ENCODE peak calls at places on chromosome 18, in nine cellular contexts. G, N, K, Z, V, O, J, P and L are unnamed samples. For H3K27me3, the result is how much of the 10 kb centered on the place peaks cover.

GRCh38 chr18:51614033-51614432 is 416.6 kb upstream of the MEX3C start:
- DNase-seq in J (peak), O (no peak), K (no peak), Z (peak), V (no peak), G (no peak), P (no peak), N (peak), L (peak)

GRCh38 chr18:26656944-26657536 is 108.7 kb upstream of the KCTD1 start:
- DNase-seq in Z (peak), G (no peak), O (peak), P (peak), N (peak), J (peak), K (peak), V (no peak), L (no peak)

GRCh38 chr18:67183398-67183797 is 333.1 kb downstream of the DSEL start:
- DNase-seq in O (no peak), J (no peak), P (no peak), K (no peak), V (no peak), G (no peak), N (no peak), Z (no peak), L (no peak)

GRCh38 chr18:39846277-39846676 is 2108.8 kb upstream of the PIK3C3 start:
- DNase-seq in O (no peak), G (no peak), V (no peak), J (no peak), N (no peak), K (peak), P (no peak), Z (peak), L (no peak)

GRCh38 chr18:76496200-76496890 is 1.3 kb upstream of the ZNF516 start:
- DNase-seq in N (peak), G (no peak), V (no peak), J (no peak), Z (peak), P (peak), K (peak), O (peak), L (no peak)

GRCh38 chr18:71249791-71250190 is 960.9 kb downstream of the SOCS6 start:
- DNase-seq in N (no peak), V (no peak), O (no peak), K (no peak), Z (no peak), P (no peak), J (no peak), G (no peak), L (no peak)

GRCh38 chr18:3447035-3447894 is 2.7 kb upstream of the TGIF1 start:
- DNase-seq in K (no peak), V (no peak), P (peak), J (peak), O (peak), G (no peak), N (peak), Z (no peak), L (no peak)

GRCh38 chr18:55779461-55779710 is 191.4 kb upstream of the TCF4 start:
- DNase-seq in G (no peak), J (no peak), N (no peak), Z (no peak), P (no peak), K (no peak), O (no peak), V (no peak), L (no peak)

GRCh38 chr18:7980661-7981060 is 413.5 kb downstream of the PTPRM start:
- DNase-seq in V (no peak), N (no peak), G (no peak), K (no peak), J (no peak), Z (no peak), O (no peak), P (no peak), L (no peak)

GRCh38 chr18:45111507-45111858 is 430.8 kb downstream of the SETBP1 start:
- DNase-seq in P (no peak), K (no peak), V (no peak), Z (no peak), J (no peak), N (no peak), G (no peak), O (no peak), L (no peak)

GRCh38 chr18:44682871-44683221 is 2.2 kb downstream of the SETBP1 start:
- DNase-seq in P (no peak), G (no peak), N (peak), J (peak), V (no peak), O (no peak), K (no peak), Z (peak), L (no peak)

GRCh38 chr18:51988277-51988676 is 351.7 kb upstream of the DCC start:
- DNase-seq in P (no peak), O (no peak), J (no peak), G (no peak), N (no peak), K (no peak), V (no peak), Z (no peak), L (no peak)

GRCh38 chr18:72762505-72763122 is 105.2 kb downstream of the NETO1 start:
- DNase-seq in K (peak), O (peak), V (no peak), G (no peak), J (peak), Z (peak), P (no peak), N (peak), L (no peak)

GRCh38 chr18:335741-336140 is 67.9 kb upstream of the THOC1 start:
- DNase-seq in G (no peak), O (no peak), P (no peak), N (no peak), V (no peak), J (peak), K (no peak), Z (no peak), L (no peak)

GRCh38 chr18:70469916-70470315 is 181.1 kb downstream of the SOCS6 start:
- DNase-seq in N (no peak), J (no peak), P (no peak), G (no peak), V (no peak), Z (peak), O (no peak), K (no peak), L (peak)

GRCh38 chr18:74745658-74746403 is 148.2 kb downstream of the ZNF407 start:
- DNase-seq in K (peak), O (peak), N (peak), J (peak), P (no peak), V (no peak), G (no peak), Z (no peak), L (peak)

GRCh38 chr18:64134044-64134757 is 14.7 kb downstream of the LINC00305 start:
- DNase-seq in P (no peak), V (no peak), O (no peak), K (no peak), G (no peak), J (peak), Z (no peak), N (no peak), L (peak)

GRCh38 chr18:45166341-45167108 is 448.8 kb upstream of the SLC14A2 start:
- DNase-seq in O (peak), J (peak), Z (no peak), G (no peak), P (no peak), V (no peak), N (peak), K (no peak), L (peak)

DNA sequence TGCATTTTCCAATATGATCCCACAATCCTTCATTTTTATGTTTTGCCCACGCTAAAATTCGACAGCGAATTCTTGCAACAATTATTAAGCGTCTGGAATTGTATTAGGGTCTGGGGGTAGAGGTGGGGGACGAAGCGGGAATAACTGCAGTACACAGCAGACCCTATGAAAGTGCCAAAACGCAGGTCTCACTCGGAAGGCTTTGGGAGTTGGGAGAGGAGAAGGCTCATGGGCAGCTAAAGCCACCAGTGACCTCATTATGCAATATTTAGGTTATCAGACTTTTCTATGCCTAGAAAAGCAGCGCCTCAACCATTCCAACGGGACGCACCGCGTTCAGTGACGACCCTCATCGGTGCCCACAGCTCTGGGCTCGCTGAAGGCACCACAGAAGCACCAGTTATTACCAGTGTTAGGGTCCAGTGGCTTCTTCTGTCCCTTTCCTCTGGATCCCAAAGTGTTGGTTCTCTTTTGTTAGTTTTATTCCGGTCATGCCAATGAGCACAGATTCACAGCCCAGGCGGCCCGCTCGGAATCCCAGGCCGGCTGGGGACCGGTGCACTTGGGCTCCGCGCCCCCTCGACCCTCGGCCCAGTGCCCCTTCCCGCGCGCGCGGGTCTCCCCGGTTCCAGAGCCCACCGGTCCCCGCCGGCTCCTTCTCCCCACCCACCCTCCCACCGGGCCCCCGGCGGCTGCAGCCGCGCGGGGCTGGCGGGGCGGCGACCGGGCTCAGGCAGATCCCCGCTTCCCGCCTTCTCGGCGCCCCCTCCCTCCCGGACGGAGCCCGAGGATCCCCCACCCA is 738 bp upstream of the MAPK4 start:
- DNase-seq in J (no peak), K (no peak), N (no peak), O (no peak), G (no peak), P (peak), Z (peak), V (no peak), L (no peak)
- H3K27me3 ChIP-seq in J (under half), K (under half), N (half or more), O (under half), G (under half), P (under half), Z (under half), V (under half), L (under half)

DNA sequence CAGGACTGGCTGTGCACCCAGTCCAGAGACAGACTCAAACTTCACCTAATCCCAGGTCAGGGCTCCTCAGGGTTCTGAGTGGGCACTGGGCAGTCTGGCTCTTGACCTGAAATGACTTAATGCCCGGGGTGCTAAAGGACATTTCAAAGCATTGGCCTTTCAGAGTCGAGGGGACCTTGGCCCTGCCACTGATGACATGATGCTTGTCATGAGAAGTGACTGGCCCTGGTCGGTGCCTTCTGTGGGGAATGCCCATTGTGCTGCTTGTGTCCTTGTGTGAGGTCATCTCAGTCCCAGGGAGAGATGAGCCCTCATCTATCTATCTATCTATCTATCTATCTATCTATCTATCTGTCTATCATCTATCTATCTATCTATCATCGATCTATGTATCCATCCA is 81.3 kb downstream of the CTAGE1 start:
- DNase-seq in Z (no peak), G (no peak), O (peak), K (no peak), V (no peak), J (no peak), N (no peak), P (no peak), L (no peak)
- H3K27me3 ChIP-seq in Z (under half), G (under half), O (under half), K (under half), V (under half), J (under half), N (under half), P (under half), L (under half)

GRCh38 chr18:53941601-53942335 is 282.7 kb downstream of the MBD2 start:
- DNase-seq in N (peak), G (no peak), Z (no peak), V (no peak), K (no peak), P (no peak), O (no peak), J (peak), L (no peak)
- H3K27me3 ChIP-seq in N (under half), G (under half), Z (under half), V (under half), K (under half), P (under half), O (under half), J (under half), L (under half)

DNA sequence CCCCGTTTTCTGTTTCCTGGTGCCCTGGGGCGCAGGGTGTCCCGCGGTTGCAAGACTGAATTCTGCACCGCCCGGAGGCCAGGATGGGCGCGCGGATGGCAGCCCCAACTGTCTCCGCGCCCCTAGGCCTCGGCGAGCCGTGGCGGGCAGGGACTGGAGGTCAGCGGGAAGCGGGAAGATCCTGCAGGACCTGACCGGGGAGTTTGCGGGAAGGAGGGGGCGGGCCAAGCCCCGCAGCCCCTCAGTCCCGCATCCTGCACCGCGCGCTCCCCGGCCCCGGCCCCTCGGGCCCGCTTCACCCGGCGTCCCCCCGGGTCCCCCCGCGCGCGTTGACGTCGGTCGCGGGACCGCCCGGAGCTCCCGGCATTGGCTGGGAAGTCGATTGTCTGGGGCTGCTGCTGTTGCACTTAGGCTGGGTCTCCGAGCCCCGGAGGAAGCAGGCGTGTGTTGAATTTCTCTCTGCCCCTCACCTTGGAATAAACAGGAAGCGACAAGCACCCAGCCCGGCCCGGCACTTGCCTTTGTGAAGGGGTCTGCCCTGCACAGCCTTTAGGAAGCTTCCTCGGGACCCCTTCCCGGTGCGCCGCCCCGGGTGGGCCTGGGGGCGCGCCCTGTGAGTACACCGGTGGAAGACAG is at the start of gene LDLRAD4:
- DNase-seq in P (no peak), Z (peak), O (peak), V (peak), G (no peak), N (peak), J (no peak), K (no peak), L (no peak)
- H3K27me3 ChIP-seq in P (under half), Z (under half), O (under half), V (under half), G (under half), N (under half), J (half or more), K (half or more), L (under half)

DNA sequence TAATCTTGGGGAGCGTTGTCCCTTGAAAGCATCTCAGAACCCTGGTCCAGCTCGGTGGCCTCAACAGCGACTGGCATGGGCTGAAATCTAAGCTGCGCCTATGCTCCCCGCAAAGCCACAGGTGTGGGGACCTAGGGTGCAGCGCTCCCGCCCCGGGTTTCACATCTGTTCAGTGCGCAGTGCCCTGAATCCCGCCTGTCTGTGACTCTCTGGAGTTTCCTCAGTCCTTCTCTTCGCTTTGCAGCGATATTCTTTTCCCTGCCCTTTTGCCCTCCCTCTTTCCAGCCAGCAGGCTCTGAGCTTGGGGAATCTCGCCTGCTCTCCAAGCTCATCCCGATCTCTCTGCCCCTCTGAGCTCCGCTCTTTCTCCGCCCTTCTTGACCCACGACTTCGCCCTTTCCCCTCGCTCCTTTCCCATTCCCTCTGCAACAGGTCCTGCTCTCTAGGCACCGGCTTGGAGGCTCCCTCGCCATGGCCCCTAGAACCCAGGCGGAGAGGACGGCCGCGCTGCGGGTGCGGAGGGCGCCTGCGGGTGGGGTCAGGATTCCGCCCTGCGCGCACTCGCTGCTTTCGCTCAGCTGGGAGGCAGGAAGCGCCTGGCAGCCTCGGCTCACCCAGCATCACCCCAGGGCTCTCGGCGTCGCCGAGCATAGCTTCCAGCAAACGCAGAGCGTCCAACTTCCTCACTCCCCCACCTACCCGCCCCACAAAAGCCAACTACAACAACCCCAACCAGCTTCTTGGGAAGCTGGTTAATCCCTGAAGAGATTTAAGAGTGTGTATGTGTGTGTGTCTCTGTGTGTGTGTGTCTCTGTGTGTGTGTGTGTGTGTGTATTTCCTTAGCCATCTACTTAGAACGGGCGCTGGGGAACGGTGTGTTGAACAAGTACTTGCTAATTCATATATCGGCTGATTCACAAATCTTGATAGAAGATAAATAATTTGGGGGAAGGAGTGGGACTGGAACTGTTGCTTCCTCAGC is 1.1 kb downstream of the GRP start:
- DNase-seq in J (no peak), K (no peak), G (no peak), N (no peak), O (no peak), P (no peak), Z (peak), V (no peak), L (no peak)
- H3K27me3 ChIP-seq in J (half or more), K (half or more), G (under half), N (half or more), O (under half), P (half or more), Z (half or more), V (under half), L (under half)

GRCh38 chr18:78999939-79000338 is 20.3 kb downstream of the SALL3 start:
- DNase-seq in J (peak), O (peak), K (no peak), Z (no peak), V (no peak), G (no peak), N (no peak), P (no peak), L (no peak)
- H3K27me3 ChIP-seq in J (half or more), O (under half), K (under half), Z (under half), V (under half), G (under half), N (under half), P (under half), L (under half)

GRCh38 chr18:59735269-59735860 is 38.1 kb upstream of the CCBE1 start:
- DNase-seq in P (no peak), O (no peak), Z (peak), J (no peak), G (no peak), N (no peak), V (no peak), K (no peak), L (no peak)
- H3K27me3 ChIP-seq in P (under half), O (under half), Z (under half), J (under half), G (under half), N (under half), V (under half), K (under half), L (under half)

GRCh38 chr18:31497404-31497710 is 620 bp upstream of the DSG2 start:
- DNase-seq in O (no peak), Z (no peak), K (no peak), J (no peak), N (no peak), V (no peak), G (no peak), P (no peak), L (no peak)

GRCh38 chr18:31498450-31499156 is 626 bp downstream of the DSG2 start:
- DNase-seq in J (no peak), V (no peak), P (no peak), K (no peak), G (no peak), N (no peak), O (peak), Z (no peak), L (no peak)

GRCh38 chr18:31499157-31499524 is 1.2 kb downstream of the DSG2 start:
- DNase-seq in N (no peak), J (no peak), G (no peak), O (peak), P (no peak), K (no peak), Z (no peak), V (no peak), L (no peak)

GRCh38 chr18:31500161-31500688 is 2.2 kb downstream of the DSG2 start:
- DNase-seq in G (no peak), V (no peak), N (no peak), O (peak), K (no peak), Z (peak), J (no peak), P (no peak), L (no peak)

DNA sequence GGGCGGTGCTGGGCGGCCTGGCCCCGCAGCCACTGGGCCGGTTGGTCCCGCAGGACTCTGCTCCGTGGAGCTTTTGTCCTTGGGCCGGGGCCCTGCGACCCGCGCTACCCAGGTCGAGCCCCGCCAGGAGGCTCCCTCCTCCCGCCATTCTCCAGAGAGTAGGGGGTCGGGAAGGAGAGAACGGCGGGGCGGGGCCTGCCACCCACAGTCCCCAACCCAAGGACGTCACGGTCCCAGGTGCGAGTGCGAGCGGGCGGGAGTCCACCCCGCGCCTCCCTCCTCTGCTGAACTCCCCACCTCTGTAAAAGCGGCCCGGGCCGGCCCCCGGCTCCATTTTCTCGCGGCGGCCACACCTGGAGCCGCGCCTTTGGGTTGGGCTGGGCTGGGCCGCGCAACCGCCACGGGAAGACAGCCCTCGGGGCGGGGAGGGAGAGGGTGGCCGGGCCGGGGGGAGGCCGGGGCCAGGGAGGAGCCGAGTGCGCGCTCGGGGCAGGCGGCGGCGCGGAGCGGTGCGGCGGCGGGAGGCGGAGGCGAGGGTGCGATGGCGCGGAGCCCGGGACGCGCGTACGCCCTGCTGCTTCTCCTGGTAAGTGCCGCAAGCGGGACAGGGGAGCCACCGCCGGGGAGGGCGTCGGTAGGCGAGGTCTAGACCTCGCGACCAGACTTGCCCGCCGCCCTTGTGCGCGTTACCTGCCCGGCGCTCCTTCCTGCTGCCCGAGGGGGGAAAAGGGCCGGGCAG is at the start of gene DSG2:
- DNase-seq in V (no peak), K (no peak), G (no peak), O (peak), N (no peak), P (peak), J (peak), Z (peak), L (no peak)
- H3K27me3 ChIP-seq in V (under half), K (under half), G (under half), O (under half), N (under half), P (under half), J (under half), Z (under half), L (under half)

GRCh38 chr18:48376406-48376805 is 32.8 kb downstream of the ZBTB7C start:
- DNase-seq in P (no peak), O (no peak), N (no peak), J (no peak), Z (peak), V (peak), G (no peak), K (no peak), L (no peak)
- H3K27me3 ChIP-seq in P (under half), O (under half), N (under half), J (under half), Z (under half), V (under half), G (under half), K (under half), L (under half)